ENCODE peak calls at places on chromosomes 13 and 19, in four cellular contexts. One of them, this sample, is unnamed. For H3K4me1 and H4K20me1, the result is how much of the 10 kb centered on the place peaks cover.

GRCh38 chr19:42634409-42635232 is 39.9 kb upstream of the CEACAM8 start:
- DNase-seq in DND-41: peak
- DNase-seq in PC-9: peak
- DNase-seq in HCT116: peak
- DNase-seq in this sample: peak

GRCh38 chr19:12779162-12779993 is 4.0 kb upstream of the HOOK2 start:
- DNase-seq in HCT116: no peak
- DNase-seq in PC-9: peak
- DNase-seq in DND-41: peak
- DNase-seq in this sample: no peak

GRCh38 chr13:99083976-99084375 is 106.1 kb upstream of the DOCK9 start:
- DNase-seq in HCT116: no peak
- DNase-seq in PC-9: no peak
- DNase-seq in DND-41: peak
- DNase-seq in this sample: peak

GRCh38 chr13:26653310-26653709 is 95.8 kb downstream of the WASF3 start:
- DNase-seq in DND-41: no peak
- DNase-seq in PC-9: no peak
- DNase-seq in HCT116: no peak
- DNase-seq in this sample: no peak

GRCh38 chr13:68439821-68440220 is 1209.7 kb upstream of the PCDH9 start:
- DNase-seq in HCT116: no peak
- DNase-seq in PC-9: peak
- DNase-seq in DND-41: no peak
- DNase-seq in this sample: no peak

GRCh38 chr13:27574661-27575060 is 45.7 kb downstream of the LNX2 start:
- DNase-seq in HCT116: no peak
- DNase-seq in PC-9: no peak
- DNase-seq in DND-41: no peak
- DNase-seq in this sample: no peak

GRCh38 chr13:45851171-45851889 is at the start of gene SIAH3:
- DNase-seq in HCT116: no peak
- DNase-seq in PC-9: no peak
- DNase-seq in DND-41: no peak
- DNase-seq in this sample: no peak

GRCh38 chr13:22596157-22596863 is 584.5 kb upstream of the SGCG start:
- DNase-seq in DND-41: no peak
- DNase-seq in HCT116: no peak
- DNase-seq in PC-9: no peak
- DNase-seq in this sample: no peak

GRCh38 chr19:41998246-41999020 is 4.4 kb upstream of the ATP1A3 start:
- DNase-seq in DND-41: no peak
- DNase-seq in PC-9: peak
- DNase-seq in HCT116: peak
- DNase-seq in this sample: peak

GRCh38 chr13:71021810-71022422 is 845.1 kb downstream of the DACH1 start:
- DNase-seq in PC-9: no peak
- DNase-seq in DND-41: no peak
- DNase-seq in HCT116: no peak
- DNase-seq in this sample: no peak

GRCh38 chr13:40984670-40985366 is 34.3 kb downstream of the ELF1 start:
- DNase-seq in HCT116: no peak
- DNase-seq in PC-9: no peak
- DNase-seq in DND-41: no peak
- DNase-seq in this sample: peak

GRCh38 chr13:101049166-101049850 is 367.0 kb downstream of the NALCN start:
- DNase-seq in HCT116: no peak
- DNase-seq in DND-41: no peak
- DNase-seq in PC-9: no peak
- DNase-seq in this sample: no peak

GRCh38 chr19:10884273-10884672 is 12.9 kb downstream of the CARM1 start:
- DNase-seq in PC-9: peak
- DNase-seq in DND-41: no peak
- DNase-seq in HCT116: peak
- DNase-seq in this sample: no peak

GRCh38 chr19:48686103-48686502 is 9.7 kb upstream of the FUT2 start:
- DNase-seq in DND-41: no peak
- DNase-seq in HCT116: no peak
- DNase-seq in PC-9: no peak
- DNase-seq in this sample: no peak

GRCh38 chr13:79992111-79992510 is 348.8 kb downstream of the SPRY2 start:
- DNase-seq in HCT116: no peak
- DNase-seq in PC-9: no peak
- DNase-seq in DND-41: no peak
- DNase-seq in this sample: no peak

GRCh38 chr19:17686592-17687042 is 1.5 kb downstream of the UNC13A start:
- DNase-seq in HCT116: peak
- DNase-seq in DND-41: no peak
- DNase-seq in PC-9: no peak
- DNase-seq in this sample: no peak

GRCh38 chr19:42471554-42472249 is 29.0 kb upstream of the CXCL17 start:
- DNase-seq in PC-9: peak
- DNase-seq in HCT116: no peak
- DNase-seq in DND-41: no peak
- DNase-seq in this sample: no peak

GRCh38 chr13:35630551-35631275 is 154.2 kb upstream of the MAB21L1 start:
- DNase-seq in HCT116: peak
- DNase-seq in PC-9: no peak
- DNase-seq in DND-41: no peak
- DNase-seq in this sample: peak

GRCh38 chr19:10796653-10797052 is 39.4 kb downstream of the TMED1 start:
- DNase-seq in PC-9: no peak
- DNase-seq in HCT116: no peak
- DNase-seq in DND-41: no peak
- DNase-seq in this sample: no peak

DNA sequence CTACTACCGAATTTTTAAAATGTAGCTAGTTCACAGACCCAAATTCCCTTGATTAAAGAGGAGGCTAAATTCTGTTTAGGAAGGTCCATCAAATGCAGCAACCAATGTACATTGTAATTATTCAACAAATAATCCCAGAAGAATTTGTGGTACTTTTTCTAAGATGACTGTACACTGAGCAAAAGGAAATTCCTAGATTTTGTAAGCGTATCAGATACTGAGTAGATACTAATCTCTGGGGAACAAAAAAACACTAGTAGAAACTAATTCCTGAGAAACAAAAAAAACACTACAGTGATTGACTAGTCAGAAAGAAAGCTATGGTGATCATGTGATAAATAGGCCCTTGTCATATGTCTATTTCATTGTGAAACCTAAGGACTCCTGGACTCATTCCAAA is 246.1 kb downstream of the PCDH17 start:
- DNase-seq in PC-9: no peak
- DNase-seq in DND-41: no peak
- DNase-seq in HCT116: no peak
- DNase-seq in this sample: no peak
- H3K4me1 ChIP-seq in PC-9: under half
- H3K4me1 ChIP-seq in DND-41: under half
- H3K4me1 ChIP-seq in HCT116: under half
- H3K4me1 ChIP-seq in this sample: under half

GRCh38 chr19:35645680-35646511 is 2.2 kb upstream of the COX6B1 start:
- DNase-seq in PC-9: no peak
- DNase-seq in HCT116: no peak
- DNase-seq in DND-41: no peak
- DNase-seq in this sample: no peak
- H2AFZ ChIP-seq in PC-9: no peak
- H2AFZ ChIP-seq in HCT116: no peak
- H2AFZ ChIP-seq in DND-41: peak
- H2AFZ ChIP-seq in this sample: peak

DNA sequence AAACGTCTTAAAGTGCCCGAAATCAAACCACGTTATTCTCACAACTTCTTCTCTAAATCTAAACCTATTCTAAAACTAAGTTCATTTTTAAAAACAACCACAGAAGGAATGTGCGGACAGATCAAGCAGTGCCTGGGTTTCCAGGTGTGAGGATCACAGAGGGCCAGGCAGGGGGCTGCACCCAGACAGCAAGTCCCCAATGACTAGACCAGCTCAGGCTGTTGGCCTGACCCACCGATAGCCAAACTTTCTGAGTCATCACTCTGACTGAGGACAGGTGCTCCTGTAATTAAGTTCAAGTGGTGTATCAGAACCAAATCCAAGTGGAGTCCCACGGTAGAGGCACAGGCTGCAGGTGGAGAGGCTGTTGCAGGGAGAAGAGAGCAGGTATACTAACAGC is 37.6 kb upstream of the EPHX3 start:
- DNase-seq in PC-9: no peak
- DNase-seq in HCT116: no peak
- DNase-seq in DND-41: no peak
- DNase-seq in this sample: no peak
- H4K20me1 ChIP-seq in PC-9: half or more
- H4K20me1 ChIP-seq in HCT116: under half
- H4K20me1 ChIP-seq in DND-41: half or more
- H4K20me1 ChIP-seq in this sample: under half

GRCh38 chr13:111049791-111050538 is 65.1 kb upstream of the ARHGEF7 start:
- DNase-seq in DND-41: no peak
- DNase-seq in HCT116: no peak
- DNase-seq in PC-9: peak
- DNase-seq in this sample: no peak
- H3K4me1 ChIP-seq in DND-41: under half
- H3K4me1 ChIP-seq in HCT116: under half
- H3K4me1 ChIP-seq in PC-9: under half
- H3K4me1 ChIP-seq in this sample: under half

This sample was measured in MM.1S.